ENCODE peak calls at places on chromosome 20, in seven cellular contexts. One of them, this sample, is unnamed.

GRCh38 chr20:53216856-53217576 is 244.9 kb downstream of the TSHZ2 start:
- DNase-seq in OCI-M1: peak
- DNase-seq in endothelial cell: peak
- DNase-seq in naive thymus-derived CD4-positive, alpha-beta T cell: peak
- DNase-seq in ELR: peak
- DNase-seq in left kidney: peak
- DNase-seq in tibial artery: peak
- DNase-seq in this sample: peak

GRCh38 chr20:63224272-63225081 is 8.5 kb upstream of the YTHDF1 start:
- DNase-seq in naive thymus-derived CD4-positive, alpha-beta T cell: no peak
- DNase-seq in tibial artery: no peak
- DNase-seq in left kidney: peak
- DNase-seq in OCI-M1: peak
- DNase-seq in endothelial cell: no peak
- DNase-seq in ELR: peak
- DNase-seq in this sample: no peak

GRCh38 chr20:32524871-32525501 is 60.1 kb downstream of the NOL4L start:
- DNase-seq in left kidney: no peak
- DNase-seq in ELR: no peak
- DNase-seq in tibial artery: peak
- DNase-seq in endothelial cell: no peak
- DNase-seq in naive thymus-derived CD4-positive, alpha-beta T cell: no peak
- DNase-seq in OCI-M1: no peak
- DNase-seq in this sample: peak

GRCh38 chr20:17177341-17177740 is 49.5 kb upstream of the PCSK2 start:
- DNase-seq in OCI-M1: no peak
- DNase-seq in tibial artery: no peak
- DNase-seq in left kidney: peak
- DNase-seq in endothelial cell: no peak
- DNase-seq in naive thymus-derived CD4-positive, alpha-beta T cell: no peak
- DNase-seq in ELR: no peak
- DNase-seq in this sample: no peak

GRCh38 chr20:60010689-60011417 is 52.6 kb downstream of the CDH26 start:
- DNase-seq in naive thymus-derived CD4-positive, alpha-beta T cell: no peak
- DNase-seq in ELR: no peak
- DNase-seq in tibial artery: no peak
- DNase-seq in endothelial cell: no peak
- DNase-seq in left kidney: peak
- DNase-seq in OCI-M1: no peak
- DNase-seq in this sample: no peak

GRCh38 chr20:44370639-44371218 is 15.2 kb downstream of the HNF4A start:
- DNase-seq in endothelial cell: no peak
- DNase-seq in OCI-M1: no peak
- DNase-seq in left kidney: no peak
- DNase-seq in tibial artery: no peak
- DNase-seq in ELR: no peak
- DNase-seq in naive thymus-derived CD4-positive, alpha-beta T cell: no peak
- DNase-seq in this sample: no peak

GRCh38 chr20:37220796-37221195 is 40.8 kb downstream of the GHRH start:
- DNase-seq in naive thymus-derived CD4-positive, alpha-beta T cell: no peak
- DNase-seq in left kidney: no peak
- DNase-seq in tibial artery: no peak
- DNase-seq in ELR: no peak
- DNase-seq in OCI-M1: peak
- DNase-seq in endothelial cell: no peak
- DNase-seq in this sample: no peak

GRCh38 chr20:23659989-23660837 is 22.5 kb upstream of the CST3 start:
- DNase-seq in endothelial cell: no peak
- DNase-seq in left kidney: peak
- DNase-seq in OCI-M1: peak
- DNase-seq in naive thymus-derived CD4-positive, alpha-beta T cell: no peak
- DNase-seq in ELR: no peak
- DNase-seq in tibial artery: no peak
- DNase-seq in this sample: no peak

GRCh38 chr20:41287327-41287726 is 30.2 kb downstream of the ZHX3 start:
- DNase-seq in ELR: peak
- DNase-seq in OCI-M1: no peak
- DNase-seq in naive thymus-derived CD4-positive, alpha-beta T cell: no peak
- DNase-seq in left kidney: no peak
- DNase-seq in endothelial cell: no peak
- DNase-seq in tibial artery: no peak
- DNase-seq in this sample: no peak

GRCh38 chr20:17655286-17655651 is 26.8 kb downstream of the RRBP1 start:
- DNase-seq in naive thymus-derived CD4-positive, alpha-beta T cell: no peak
- DNase-seq in OCI-M1: no peak
- DNase-seq in ELR: peak
- DNase-seq in left kidney: no peak
- DNase-seq in tibial artery: peak
- DNase-seq in endothelial cell: no peak
- DNase-seq in this sample: no peak